ENCODE peak calls at places on chromosomes 1 and 21, in four cellular contexts. R is colonic mucosa, V is AG04450, L is brain microvascular endothelial cell. I is an unnamed sample.

GRCh38 chr1:23029337-23029736 is 10.1 kb downstream of the KDM1A start:
- DNase-seq in R (no peak), V (no peak), L (no peak), I (no peak)

GRCh38 chr1:21530368-21531016 is 21.3 kb downstream of the ALPL start:
- DNase-seq in R (no peak), V (no peak), L (peak; percentile 47), I (no peak)

GRCh38 chr1:176102243-176102642 is 104.8 kb downstream of the COP1 start:
- DNase-seq in R (no peak), V (no peak), L (no peak), I (no peak)

GRCh38 chr1:72623299-72623708 is 341.0 kb upstream of the NEGR1 start:
- DNase-seq in R (no peak), V (peak; percentile 11), L (peak; percentile 18), I (no peak)

GRCh38 chr1:102790997-102791396 is 317.3 kb downstream of the COL11A1 start:
- DNase-seq in R (no peak), V (no peak), L (peak; percentile 19), I (no peak)

GRCh38 chr1:23827717-23828116 is 2.5 kb upstream of the HMGCL start:
- DNase-seq in R (no peak), V (no peak), L (no peak), I (no peak)

GRCh38 chr1:111127923-111128643 is 11.8 kb downstream of the DRAM2 start:
- DNase-seq in R (no peak), V (no peak), L (no peak), I (no peak)

GRCh38 chr1:52162947-52163346 is 21.1 kb downstream of the ZFYVE9 start:
- DNase-seq in R (no peak), V (no peak), L (no peak), I (no peak)

GRCh38 chr1:41542196-41542955 is 57.9 kb upstream of the EDN2 start:
- DNase-seq in R (no peak), V (no peak), L (peak; percentile 9), I (no peak)

GRCh38 chr1:179310721-179311120 is 17.1 kb downstream of the SOAT1 start:
- DNase-seq in R (no peak), V (peak; percentile 61), L (peak; percentile 48), I (no peak)

GRCh38 chr21:29892379-29892778 is 47.4 kb downstream of the GRIK1 start:
- DNase-seq in R (no peak), V (no peak), L (no peak), I (peak; percentile 8)

GRCh38 chr1:186967659-186968394 is 139.1 kb downstream of the PLA2G4A start:
- DNase-seq in R (no peak), V (no peak), L (no peak), I (no peak)

GRCh38 chr21:23003951-23004350 is 2005.7 kb downstream of the NCAM2 start:
- DNase-seq in R (no peak), V (no peak), L (no peak), I (no peak)

GRCh38 chr21:39094847-39095525 is 88.3 kb downstream of the PSMG1 start:
- DNase-seq in R (no peak), V (peak; percentile 60), L (peak; percentile 95), I (no peak)

GRCh38 chr1:8408151-8408839 is 90.4 kb downstream of the SLC45A1 start:
- DNase-seq in R (peak; percentile 89), V (peak; percentile 66), L (peak; percentile 74), I (no peak)

GRCh38 chr1:211326528-211327340 is at the start of gene TRAF5:
- DNase-seq in R (peak; percentile 63), V (no peak), L (no peak), I (peak; percentile 94)

GRCh38 chr1:17776426-17776825 is 21.3 kb downstream of the ACTL8 start:
- DNase-seq in R (no peak), V (no peak), L (no peak), I (no peak)

GRCh38 chr21:44550807-44551206 is 498 bp downstream of the KRTAP10-2 start:
- DNase-seq in R (no peak), V (no peak), L (no peak), I (no peak)

GRCh38 chr1:43074244-43074643 is 97.8 kb downstream of the EBNA1BP2 start:
- DNase-seq in R (no peak), V (no peak), L (no peak), I (no peak)

GRCh38 chr21:29235714-29236197 is 63.0 kb upstream of the BACH1 start:
- DNase-seq in R (no peak), V (no peak), L (no peak), I (no peak)

GRCh38 chr21:24204641-24205040 is 1402.6 kb downstream of the MRPL39 start:
- DNase-seq in R (no peak), V (no peak), L (no peak), I (no peak)

GRCh38 chr1:3018576-3018975 is 2.7 kb upstream of the ACTRT2 start:
- DNase-seq in R (no peak), V (no peak), L (no peak), I (no peak)

GRCh38 chr1:48109390-48110009 is 112.3 kb upstream of the TRABD2B start:
- DNase-seq in R (peak; percentile 51), V (peak; percentile 18), L (peak; percentile 61), I (no peak)

GRCh38 chr21:25733859-25734653 is 648 bp downstream of the ATP5PF start:
- DNase-seq in R (peak; percentile 38), V (peak; percentile 1), L (peak; percentile 39), I (peak; percentile 90)

GRCh38 chr1:3013371-3014038 is 7.8 kb upstream of the ACTRT2 start:
- DNase-seq in R (no peak), V (no peak), L (no peak), I (no peak)

GRCh38 chr1:6599141-6599975 is 3.3 kb downstream of the KLHL21 start:
- DNase-seq in R (no peak), V (no peak), L (no peak), I (peak; percentile 69)

GRCh38 chr1:71587961-71588360 is 507.1 kb upstream of the ZRANB2 start:
- DNase-seq in R (no peak), V (peak; percentile 4), L (no peak), I (no peak)

GRCh38 chr1:93686497-93687250 is 5.0 kb upstream of the BCAR3 start:
- DNase-seq in R (no peak), V (no peak), L (no peak), I (no peak)

GRCh38 chr1:109438798-109439297 is 12.6 kb upstream of the PSMA5 start:
- DNase-seq in R (no peak), V (peak; percentile 84), L (peak; percentile 96), I (no peak)

GRCh38 chr1:82510431-82510830 is 709.7 kb downstream of the ADGRL2 start:
- DNase-seq in R (no peak), V (no peak), L (no peak), I (no peak)

GRCh38 chr1:154463512-154463990 is 38.5 kb upstream of the TDRD10 start:
- DNase-seq in R (peak; percentile 34), V (no peak), L (peak; percentile 10), I (no peak)

GRCh38 chr1:38265293-38266196 is 219.0 kb upstream of the POU3F1 start:
- DNase-seq in R (no peak), V (no peak), L (no peak), I (no peak)

GRCh38 chr21:36699026-36699545 is at the start of gene SIM2:
- DNase-seq in R (no peak), V (no peak), L (no peak), I (no peak)